ENCODE peak calls at places on chromosome 1, in four cellular contexts. One of them, this sample, is unnamed.

GRCh38 chr1:93317207-93317606 is 28.5 kb upstream of the DR1 start:
- DNase-seq in RWPE1: no peak
- DNase-seq in GM06990: no peak
- DNase-seq in endothelial cell: no peak
- DNase-seq in this sample: no peak

GRCh38 chr1:15455522-15455921 is 1.0 kb upstream of the CELA2A start:
- DNase-seq in GM06990: no peak
- DNase-seq in RWPE1: no peak
- DNase-seq in endothelial cell: no peak
- DNase-seq in this sample: peak; percentile 84

GRCh38 chr1:236018885-236019453 is 45.9 kb downstream of the NID1 start:
- DNase-seq in RWPE1: no peak
- DNase-seq in endothelial cell: no peak
- DNase-seq in GM06990: no peak
- DNase-seq in this sample: no peak

GRCh38 chr1:61446531-61446991 is 278.4 kb downstream of the TM2D1 start:
- DNase-seq in RWPE1: no peak
- DNase-seq in GM06990: no peak
- DNase-seq in endothelial cell: no peak
- DNase-seq in this sample: no peak

GRCh38 chr1:213989071-213989739 is 1.4 kb downstream of the PROX1 start:
- DNase-seq in GM06990: no peak
- DNase-seq in RWPE1: no peak
- DNase-seq in endothelial cell: no peak
- DNase-seq in this sample: no peak

GRCh38 chr1:23578311-23578996 is 19.2 kb upstream of the ID3 start:
- DNase-seq in GM06990: no peak
- DNase-seq in RWPE1: no peak
- DNase-seq in endothelial cell: no peak
- DNase-seq in this sample: no peak

GRCh38 chr1:17587693-17588047 is 48.2 kb downstream of the ARHGEF10L start:
- DNase-seq in endothelial cell: no peak
- DNase-seq in RWPE1: no peak
- DNase-seq in GM06990: no peak
- DNase-seq in this sample: peak; percentile 30

GRCh38 chr1:85692730-85693314 is 15.4 kb downstream of the ZNHIT6 start:
- DNase-seq in GM06990: no peak
- DNase-seq in RWPE1: peak; percentile 4
- DNase-seq in endothelial cell: no peak
- DNase-seq in this sample: peak; percentile 52

GRCh38 chr1:1111516-1112236 is 4.2 kb downstream of the C1orf159 start:
- DNase-seq in endothelial cell: no peak
- DNase-seq in GM06990: no peak
- DNase-seq in RWPE1: no peak
- DNase-seq in this sample: no peak

GRCh38 chr1:151606384-151606783 is 5.5 kb upstream of the SNX27 start:
- DNase-seq in GM06990: no peak
- DNase-seq in RWPE1: peak; percentile 72
- DNase-seq in endothelial cell: no peak
- DNase-seq in this sample: peak; percentile 96

GRCh38 chr1:204263240-204263848 is 49.6 kb upstream of the GOLT1A start:
- DNase-seq in RWPE1: no peak
- DNase-seq in endothelial cell: no peak
- DNase-seq in GM06990: no peak
- DNase-seq in this sample: no peak

GRCh38 chr1:176789571-176790090 is 326.7 kb downstream of the PAPPA2 start:
- DNase-seq in GM06990: no peak
- DNase-seq in RWPE1: no peak
- DNase-seq in endothelial cell: no peak
- DNase-seq in this sample: peak; percentile 11

GRCh38 chr1:234212764-234213406 is 160.4 kb upstream of the COA6 start:
- DNase-seq in GM06990: no peak
- DNase-seq in RWPE1: peak; percentile 38
- DNase-seq in endothelial cell: peak; percentile 29
- DNase-seq in this sample: peak; percentile 77

GRCh38 chr1:198253668-198254067 is 96.9 kb downstream of the NEK7 start:
- DNase-seq in GM06990: peak; percentile 67
- DNase-seq in RWPE1: peak; percentile 56
- DNase-seq in endothelial cell: no peak
- DNase-seq in this sample: peak; percentile 46

GRCh38 chr1:12501661-12502060 is 116.3 kb downstream of the DHRS3 start:
- DNase-seq in GM06990: no peak
- DNase-seq in RWPE1: peak; percentile 47
- DNase-seq in endothelial cell: no peak
- DNase-seq in this sample: peak; percentile 58
- TF ChIP-seq CTCF in GM06990: no peak
- TF ChIP-seq CTCF in RWPE1: no peak
- TF ChIP-seq CTCF in endothelial cell: no peak
- TF ChIP-seq CTCF in this sample: no peak

GRCh38 chr1:117068580-117068979 is 8.5 kb downstream of the TTF2 start:
- DNase-seq in GM06990: no peak
- DNase-seq in RWPE1: no peak
- DNase-seq in endothelial cell: no peak
- DNase-seq in this sample: no peak

GRCh38 chr1:117067528-117068370 is 7.6 kb downstream of the TTF2 start:
- DNase-seq in endothelial cell: peak; percentile 58
- DNase-seq in RWPE1: peak; percentile 57
- DNase-seq in GM06990: no peak
- DNase-seq in this sample: peak; percentile 66

GRCh38 chr1:117070124-117070523 is 10.0 kb downstream of the TTF2 start:
- DNase-seq in endothelial cell: no peak
- DNase-seq in GM06990: no peak
- DNase-seq in RWPE1: no peak
- DNase-seq in this sample: no peak

GRCh38 chr1:117066367-117066766 is 6.2 kb downstream of the TTF2 start:
- DNase-seq in RWPE1: no peak
- DNase-seq in GM06990: no peak
- DNase-seq in endothelial cell: no peak
- DNase-seq in this sample: no peak

GRCh38 chr1:117069220-117069844 is 9.2 kb downstream of the TTF2 start:
- DNase-seq in endothelial cell: no peak
- DNase-seq in RWPE1: no peak
- DNase-seq in GM06990: no peak
- DNase-seq in this sample: no peak
- TF ChIP-seq CTCF in endothelial cell: no peak
- TF ChIP-seq CTCF in RWPE1: no peak
- TF ChIP-seq CTCF in GM06990: no peak
- TF ChIP-seq CTCF in this sample: no peak

DNA sequence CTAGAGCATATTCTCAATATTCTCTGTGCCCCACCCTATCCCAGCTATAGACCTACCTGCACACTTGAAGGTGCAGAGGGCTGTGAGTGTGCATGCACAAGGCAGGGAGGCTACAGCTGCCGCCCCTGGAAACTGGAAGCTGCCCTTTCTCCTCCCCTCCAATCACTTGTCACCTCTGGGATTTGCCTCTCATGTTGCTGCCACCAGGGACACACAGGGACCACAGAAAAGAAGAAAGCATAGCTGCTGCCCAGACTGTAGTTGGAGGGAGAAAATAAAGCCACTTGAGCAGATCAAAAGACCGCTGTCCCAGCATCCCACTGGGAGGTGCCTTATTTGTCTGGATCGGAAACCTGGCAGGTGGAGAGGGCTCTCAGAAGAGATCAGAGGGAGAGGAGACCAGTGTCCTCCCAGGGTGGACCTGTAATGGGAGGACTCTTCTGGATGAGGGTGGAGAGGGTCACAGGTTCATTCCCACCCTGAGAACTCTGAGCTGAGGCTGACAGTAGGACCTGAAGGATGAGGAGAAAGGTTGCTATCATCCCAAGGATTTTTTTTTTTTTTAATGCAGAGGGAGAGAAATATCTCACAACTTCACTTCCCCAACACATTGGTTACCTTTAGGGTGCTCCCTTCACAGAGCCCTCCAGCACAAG is 7.6 kb upstream of the INPP5B start:
- DNase-seq in RWPE1: no peak
- DNase-seq in endothelial cell: no peak
- DNase-seq in GM06990: no peak
- DNase-seq in this sample: no peak
- TF ChIP-seq CTCF in RWPE1: no peak
- TF ChIP-seq CTCF in endothelial cell: no peak
- TF ChIP-seq CTCF in GM06990: no peak
- TF ChIP-seq CTCF in this sample: no peak

GRCh38 chr1:240091201-240091600 is 482 bp upstream of the FMN2 start:
- DNase-seq in GM06990: no peak
- DNase-seq in RWPE1: no peak
- DNase-seq in endothelial cell: no peak
- DNase-seq in this sample: no peak

GRCh38 chr1:240094043-240094722 is 2.5 kb downstream of the FMN2 start:
- DNase-seq in endothelial cell: no peak
- DNase-seq in RWPE1: no peak
- DNase-seq in GM06990: no peak
- DNase-seq in this sample: no peak

GRCh38 chr1:240092301-240093119 is 827 bp downstream of the FMN2 start:
- DNase-seq in GM06990: no peak
- DNase-seq in RWPE1: peak; percentile 37
- DNase-seq in endothelial cell: peak; percentile 49
- DNase-seq in this sample: peak; percentile 31

GRCh38 chr1:240093120-240093961 is 1.7 kb downstream of the FMN2 start:
- DNase-seq in GM06990: no peak
- DNase-seq in RWPE1: no peak
- DNase-seq in endothelial cell: peak; percentile 29
- DNase-seq in this sample: no peak

GRCh38 chr1:240091614-240092300 is at the start of gene FMN2:
- DNase-seq in endothelial cell: peak; percentile 31
- DNase-seq in RWPE1: no peak
- DNase-seq in GM06990: no peak
- DNase-seq in this sample: no peak
- TF ChIP-seq CTCF in endothelial cell: no peak
- TF ChIP-seq CTCF in RWPE1: no peak
- TF ChIP-seq CTCF in GM06990: no peak
- TF ChIP-seq CTCF in this sample: no peak

GRCh38 chr1:8876099-8876496 is 2.4 kb downstream of the ENO1 start:
- DNase-seq in RWPE1: no peak
- DNase-seq in endothelial cell: no peak
- DNase-seq in GM06990: no peak
- DNase-seq in this sample: no peak

GRCh38 chr1:8880068-8880676 is 1.7 kb upstream of the ENO1 start:
- DNase-seq in endothelial cell: no peak
- DNase-seq in GM06990: no peak
- DNase-seq in RWPE1: peak; percentile 88
- DNase-seq in this sample: peak; percentile 96

GRCh38 chr1:8883510-8883909 is 5.0 kb upstream of the ENO1 start:
- DNase-seq in GM06990: no peak
- DNase-seq in endothelial cell: no peak
- DNase-seq in RWPE1: no peak
- DNase-seq in this sample: no peak

GRCh38 chr1:8878448-8879347 is at the start of gene ENO1:
- DNase-seq in RWPE1: peak; percentile 100
- DNase-seq in endothelial cell: peak; percentile 99
- DNase-seq in GM06990: peak; percentile 100
- DNase-seq in this sample: peak; percentile 96

GRCh38 chr1:8879348-8880067 is 1.0 kb upstream of the ENO1 start:
- DNase-seq in GM06990: no peak
- DNase-seq in endothelial cell: no peak
- DNase-seq in RWPE1: no peak
- DNase-seq in this sample: no peak
- TF ChIP-seq CTCF in GM06990: peak; percentile 37
- TF ChIP-seq CTCF in endothelial cell: no peak
- TF ChIP-seq CTCF in RWPE1: no peak
- TF ChIP-seq CTCF in this sample: peak; percentile 16

GRCh38 chr1:18823438-18823837 is 36.0 kb downstream of the TAS1R2 start:
- DNase-seq in GM06990: no peak
- DNase-seq in RWPE1: no peak
- DNase-seq in endothelial cell: no peak
- DNase-seq in this sample: no peak
- TF ChIP-seq CTCF in GM06990: no peak
- TF ChIP-seq CTCF in RWPE1: no peak
- TF ChIP-seq CTCF in endothelial cell: no peak
- TF ChIP-seq CTCF in this sample: no peak